ENCODE peak calls at places on chromosomes 16 and 17, in five cellular contexts. One of them, this sample, is unnamed.

GRCh38 chr16:53089434-53090270 is 34.9 kb downstream of the CHD9 start:
- DNase-seq in hepatic stellate cell: no peak
- DNase-seq in GM13976: no peak
- DNase-seq in activated gamma-delta T cell treated with Interleukin-2 at 50 U/mL for 16 hours: no peak
- DNase-seq in immature natural killer cell: no peak
- DNase-seq in this sample: no peak

GRCh38 chr17:16286009-16286946 is 67.0 kb downstream of the CENPV start:
- DNase-seq in hepatic stellate cell: peak
- DNase-seq in GM13976: peak
- DNase-seq in activated gamma-delta T cell treated with Interleukin-2 at 50 U/mL for 16 hours: peak
- DNase-seq in immature natural killer cell: peak
- DNase-seq in this sample: peak

GRCh38 chr16:56779956-56780355 is 50.0 kb downstream of the NUP93 start:
- DNase-seq in hepatic stellate cell: no peak
- DNase-seq in GM13976: no peak
- DNase-seq in activated gamma-delta T cell treated with Interleukin-2 at 50 U/mL for 16 hours: no peak
- DNase-seq in immature natural killer cell: no peak
- DNase-seq in this sample: no peak

GRCh38 chr17:41666336-41666680 is 22.4 kb upstream of the EIF1 start:
- DNase-seq in hepatic stellate cell: peak
- DNase-seq in GM13976: peak
- DNase-seq in activated gamma-delta T cell treated with Interleukin-2 at 50 U/mL for 16 hours: peak
- DNase-seq in immature natural killer cell: peak
- DNase-seq in this sample: peak

GRCh38 chr17:60277258-60277657 is 114.7 kb downstream of the USP32 start:
- DNase-seq in hepatic stellate cell: no peak
- DNase-seq in GM13976: no peak
- DNase-seq in activated gamma-delta T cell treated with Interleukin-2 at 50 U/mL for 16 hours: no peak
- DNase-seq in immature natural killer cell: no peak
- DNase-seq in this sample: no peak

GRCh38 chr17:75698659-75699058 is 22.6 kb upstream of the ITGB4 start:
- DNase-seq in hepatic stellate cell: no peak
- DNase-seq in GM13976: no peak
- DNase-seq in activated gamma-delta T cell treated with Interleukin-2 at 50 U/mL for 16 hours: no peak
- DNase-seq in immature natural killer cell: no peak
- DNase-seq in this sample: no peak

GRCh38 chr17:27944546-27945332 is 51.6 kb upstream of the LYRM9 start:
- DNase-seq in hepatic stellate cell: no peak
- DNase-seq in GM13976: no peak
- DNase-seq in activated gamma-delta T cell treated with Interleukin-2 at 50 U/mL for 16 hours: no peak
- DNase-seq in immature natural killer cell: no peak
- DNase-seq in this sample: peak

GRCh38 chr16:85466989-85467388 is 146.1 kb upstream of the GSE1 start:
- DNase-seq in hepatic stellate cell: no peak
- DNase-seq in GM13976: no peak
- DNase-seq in activated gamma-delta T cell treated with Interleukin-2 at 50 U/mL for 16 hours: no peak
- DNase-seq in immature natural killer cell: no peak
- DNase-seq in this sample: no peak

GRCh38 chr17:2736956-2737355 is 12.5 kb downstream of the CCDC92B start:
- DNase-seq in hepatic stellate cell: no peak
- DNase-seq in GM13976: no peak
- DNase-seq in activated gamma-delta T cell treated with Interleukin-2 at 50 U/mL for 16 hours: no peak
- DNase-seq in immature natural killer cell: no peak
- DNase-seq in this sample: no peak

GRCh38 chr17:5118219-5118618 is 2.4 kb downstream of the USP6 start:
- DNase-seq in hepatic stellate cell: no peak
- DNase-seq in GM13976: no peak
- DNase-seq in activated gamma-delta T cell treated with Interleukin-2 at 50 U/mL for 16 hours: no peak
- DNase-seq in immature natural killer cell: no peak
- DNase-seq in this sample: no peak

GRCh38 chr17:3950584-3950983 is 13.7 kb downstream of the ATP2A3 start:
- DNase-seq in hepatic stellate cell: no peak
- DNase-seq in GM13976: no peak
- DNase-seq in activated gamma-delta T cell treated with Interleukin-2 at 50 U/mL for 16 hours: no peak
- DNase-seq in immature natural killer cell: no peak
- DNase-seq in this sample: no peak

GRCh38 chr17:59431606-59432005 is 100.2 kb downstream of the YPEL2 start:
- DNase-seq in hepatic stellate cell: no peak
- DNase-seq in GM13976: no peak
- DNase-seq in activated gamma-delta T cell treated with Interleukin-2 at 50 U/mL for 16 hours: no peak
- DNase-seq in immature natural killer cell: no peak
- DNase-seq in this sample: no peak

GRCh38 chr17:28142355-28142754 is 99.9 kb downstream of the NLK start:
- DNase-seq in hepatic stellate cell: no peak
- DNase-seq in GM13976: no peak
- DNase-seq in activated gamma-delta T cell treated with Interleukin-2 at 50 U/mL for 16 hours: no peak
- DNase-seq in immature natural killer cell: no peak
- DNase-seq in this sample: no peak

GRCh38 chr17:1644493-1645206 is 882 bp downstream of the SCARF1 start:
- DNase-seq in hepatic stellate cell: peak
- DNase-seq in GM13976: peak
- DNase-seq in activated gamma-delta T cell treated with Interleukin-2 at 50 U/mL for 16 hours: no peak
- DNase-seq in immature natural killer cell: no peak
- DNase-seq in this sample: peak

GRCh38 chr16:55280622-55281021 is 43.4 kb upstream of the IRX6 start:
- DNase-seq in hepatic stellate cell: no peak
- DNase-seq in GM13976: no peak
- DNase-seq in activated gamma-delta T cell treated with Interleukin-2 at 50 U/mL for 16 hours: no peak
- DNase-seq in immature natural killer cell: no peak
- DNase-seq in this sample: no peak

GRCh38 chr17:65389426-65389825 is 172.0 kb downstream of the AXIN2 start:
- DNase-seq in hepatic stellate cell: no peak
- DNase-seq in GM13976: no peak
- DNase-seq in activated gamma-delta T cell treated with Interleukin-2 at 50 U/mL for 16 hours: no peak
- DNase-seq in immature natural killer cell: no peak
- DNase-seq in this sample: no peak

GRCh38 chr16:77624085-77624484 is 98.2 kb upstream of the NUDT7 start:
- DNase-seq in hepatic stellate cell: no peak
- DNase-seq in GM13976: no peak
- DNase-seq in activated gamma-delta T cell treated with Interleukin-2 at 50 U/mL for 16 hours: no peak
- DNase-seq in immature natural killer cell: no peak
- DNase-seq in this sample: no peak

GRCh38 chr17:79365361-79365760 is 245.5 kb downstream of the RBFOX3 start:
- DNase-seq in hepatic stellate cell: no peak
- DNase-seq in GM13976: no peak
- DNase-seq in activated gamma-delta T cell treated with Interleukin-2 at 50 U/mL for 16 hours: no peak
- DNase-seq in immature natural killer cell: no peak
- DNase-seq in this sample: no peak

GRCh38 chr16:69318177-69318910 is 7.2 kb downstream of the VPS4A start:
- DNase-seq in hepatic stellate cell: no peak
- DNase-seq in GM13976: no peak
- DNase-seq in activated gamma-delta T cell treated with Interleukin-2 at 50 U/mL for 16 hours: no peak
- DNase-seq in immature natural killer cell: no peak
- DNase-seq in this sample: no peak

GRCh38 chr16:1098266-1098991 is 2.4 kb upstream of the C1QTNF8 start:
- DNase-seq in hepatic stellate cell: no peak
- DNase-seq in GM13976: no peak
- DNase-seq in activated gamma-delta T cell treated with Interleukin-2 at 50 U/mL for 16 hours: no peak
- DNase-seq in immature natural killer cell: no peak
- DNase-seq in this sample: no peak

GRCh38 chr16:10579965-10580918 is at the start of gene EMP2:
- DNase-seq in hepatic stellate cell: peak
- DNase-seq in GM13976: peak
- DNase-seq in activated gamma-delta T cell treated with Interleukin-2 at 50 U/mL for 16 hours: no peak
- DNase-seq in immature natural killer cell: no peak
- DNase-seq in this sample: peak

GRCh38 chr17:8789743-8790142 is 9.4 kb downstream of the MFSD6L start:
- DNase-seq in hepatic stellate cell: no peak
- DNase-seq in GM13976: no peak
- DNase-seq in activated gamma-delta T cell treated with Interleukin-2 at 50 U/mL for 16 hours: no peak
- DNase-seq in immature natural killer cell: no peak
- DNase-seq in this sample: no peak

GRCh38 chr16:66335704-66336329 is 30.7 kb upstream of the CDH5 start:
- DNase-seq in hepatic stellate cell: no peak
- DNase-seq in GM13976: no peak
- DNase-seq in activated gamma-delta T cell treated with Interleukin-2 at 50 U/mL for 16 hours: no peak
- DNase-seq in immature natural killer cell: no peak
- DNase-seq in this sample: no peak

GRCh38 chr16:86761117-86761971 is 183.0 kb downstream of the FOXL1 start:
- DNase-seq in hepatic stellate cell: peak
- DNase-seq in GM13976: peak
- DNase-seq in activated gamma-delta T cell treated with Interleukin-2 at 50 U/mL for 16 hours: peak
- DNase-seq in immature natural killer cell: peak
- DNase-seq in this sample: peak

GRCh38 chr16:28569011-28569410 is 15.3 kb downstream of the SGF29 start:
- DNase-seq in hepatic stellate cell: no peak
- DNase-seq in GM13976: no peak
- DNase-seq in activated gamma-delta T cell treated with Interleukin-2 at 50 U/mL for 16 hours: no peak
- DNase-seq in immature natural killer cell: no peak
- DNase-seq in this sample: no peak

GRCh38 chr16:68091604-68092261 is 6.6 kb downstream of the NFATC3 start:
- DNase-seq in hepatic stellate cell: no peak
- DNase-seq in GM13976: no peak
- DNase-seq in activated gamma-delta T cell treated with Interleukin-2 at 50 U/mL for 16 hours: no peak
- DNase-seq in immature natural killer cell: no peak
- DNase-seq in this sample: no peak

GRCh38 chr17:4585203-4585939 is 1.0 kb downstream of the SMTNL2 start:
- DNase-seq in hepatic stellate cell: no peak
- DNase-seq in GM13976: no peak
- DNase-seq in activated gamma-delta T cell treated with Interleukin-2 at 50 U/mL for 16 hours: no peak
- DNase-seq in immature natural killer cell: no peak
- DNase-seq in this sample: no peak